ENCODE peak calls at places on chromosomes 16 and 17, in six cellular contexts. F is sigmoid colon, B is GM12878, H is breast epithelium, A is endothelial cell of umbilical vein, L is stomach. Y is an unnamed sample.

GRCh38 chr17:59825533-59826316 is 67.0 kb downstream of the TUBD1 start:
- DNase-seq in F (no peak), B (no peak), H (no peak), A (peak), L (no peak), Y (no peak)

GRCh38 chr17:68020451-68020779 is 15.1 kb upstream of the KPNA2 start:
- DNase-seq in F (no peak), B (no peak), H (no peak), A (peak), L (no peak), Y (no peak)

GRCh38 chr16:89538286-89538685 is 22.2 kb upstream of the RPL13 start:
- DNase-seq in F (no peak), B (no peak), H (no peak), A (no peak), L (no peak), Y (no peak)

GRCh38 chr17:59154335-59154720 is 658 bp downstream of the SKA2 start:
- DNase-seq in F (peak), B (no peak), H (peak), A (no peak), L (peak), Y (peak)

GRCh38 chr16:898761-899677 is 71.8 kb downstream of the LMF1 start:
- DNase-seq in F (no peak), B (no peak), H (no peak), A (no peak), L (no peak), Y (no peak)

GRCh38 chr17:60600490-60601431 is 768 bp downstream of the PPM1D start:
- DNase-seq in F (peak), B (peak), H (peak), A (peak), L (peak), Y (no peak)

GRCh38 chr16:56300901-56301351 is 109.6 kb downstream of the GNAO1 start:
- DNase-seq in F (no peak), B (no peak), H (no peak), A (no peak), L (no peak), Y (peak)

GRCh38 chr17:3531266-3532101 is 26.1 kb downstream of the TRPV3 start:
- DNase-seq in F (peak), B (no peak), H (no peak), A (no peak), L (no peak), Y (peak)

GRCh38 chr17:74904687-74905409 is 11.4 kb upstream of the FADS6 start:
- DNase-seq in F (no peak), B (no peak), H (no peak), A (no peak), L (no peak), Y (no peak)

DNA sequence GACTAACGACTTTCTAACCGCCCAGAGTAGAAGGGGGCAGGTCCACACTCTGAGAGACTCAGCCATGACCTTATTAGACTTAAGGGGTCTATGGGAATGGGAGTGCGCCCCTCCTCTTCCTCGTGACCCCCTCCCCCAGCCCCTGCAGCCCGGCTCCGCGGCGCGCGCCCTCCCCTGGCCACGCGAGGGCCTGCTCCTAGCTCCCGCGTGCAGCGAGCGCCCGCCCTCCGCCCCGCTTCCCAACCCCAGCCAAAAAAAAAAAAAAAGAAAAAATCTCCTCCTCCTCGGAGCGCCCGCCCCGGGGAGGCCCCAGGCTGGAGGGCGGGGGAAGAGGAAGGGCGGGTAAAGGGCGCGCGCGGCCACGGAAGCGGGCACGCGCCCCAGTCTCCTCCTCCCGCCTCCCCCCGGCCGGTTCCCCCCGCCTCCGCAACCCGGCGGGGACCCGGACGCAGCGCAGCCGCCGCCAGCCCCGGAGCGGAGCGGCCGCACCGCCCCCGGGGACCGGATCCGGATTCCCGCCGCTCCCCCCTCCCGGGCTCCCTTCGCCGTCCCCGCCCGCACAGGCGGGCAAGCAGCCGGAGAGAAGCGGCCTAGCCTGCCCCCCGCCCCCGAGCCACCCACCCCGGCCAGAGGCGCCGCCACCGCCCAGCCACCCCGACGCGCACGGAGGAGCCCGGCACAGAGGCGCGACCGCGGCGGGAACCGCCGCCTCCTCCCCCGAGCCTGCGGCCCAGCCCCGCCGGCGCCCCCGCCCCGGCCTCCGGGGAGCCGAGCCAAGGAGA is 940 bp downstream of the UBTF start:
- DNase-seq in F (peak), B (no peak), H (peak), A (peak), L (peak), Y (peak)
- TF ChIP-seq POLR2AphosphoS5 in F (peak), B (peak), H (no peak), A (peak), L (no peak), Y (peak)

GRCh38 chr17:50034504-50035364 is 21.2 kb upstream of the ITGA3 start:
- DNase-seq in F (no peak), B (no peak), H (no peak), A (no peak), L (no peak), Y (no peak)
- TF ChIP-seq POLR2AphosphoS5 in F (no peak), B (no peak), H (no peak), A (no peak), L (no peak), Y (no peak)

DNA sequence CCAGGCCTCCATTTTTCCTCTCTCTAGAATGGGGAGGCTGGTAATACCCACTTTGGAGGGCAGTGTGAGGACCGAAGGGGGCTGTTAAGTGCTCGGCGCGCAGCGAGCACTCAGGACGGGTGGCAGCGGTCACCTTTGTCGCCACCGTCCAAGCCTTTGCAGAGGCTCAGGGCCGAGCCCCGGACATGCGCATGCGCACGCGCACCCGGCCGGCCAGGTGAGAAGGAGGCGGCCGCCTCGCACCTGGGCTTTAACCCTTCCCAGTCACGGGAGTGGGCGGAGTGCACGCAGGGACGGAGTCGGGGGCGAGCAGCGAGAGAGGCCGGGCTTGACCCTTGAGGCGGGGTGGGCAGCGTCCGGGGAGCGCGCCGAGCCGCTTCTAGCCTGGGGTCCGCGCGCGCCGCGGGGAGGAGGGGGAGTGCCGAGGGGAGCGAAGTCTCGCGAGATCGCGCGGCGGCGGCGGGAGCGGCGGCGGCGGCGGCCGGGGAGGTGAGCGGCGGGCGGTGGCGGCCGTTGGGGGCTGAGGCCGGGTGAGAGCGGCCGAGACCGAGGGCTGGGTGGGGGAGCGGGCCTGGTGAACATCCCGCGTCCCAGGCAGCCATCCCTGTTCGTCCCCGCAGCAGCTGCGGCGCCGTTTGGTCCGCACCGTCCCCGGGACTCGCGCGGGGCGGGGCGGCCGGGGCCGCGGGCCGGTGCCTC is at the start of gene MRTFB:
- DNase-seq in F (peak), B (peak), H (peak), A (peak), L (peak), Y (peak)
- TF ChIP-seq POLR2AphosphoS5 in F (peak), B (no peak), H (peak), A (peak), L (no peak), Y (peak)

DNA sequence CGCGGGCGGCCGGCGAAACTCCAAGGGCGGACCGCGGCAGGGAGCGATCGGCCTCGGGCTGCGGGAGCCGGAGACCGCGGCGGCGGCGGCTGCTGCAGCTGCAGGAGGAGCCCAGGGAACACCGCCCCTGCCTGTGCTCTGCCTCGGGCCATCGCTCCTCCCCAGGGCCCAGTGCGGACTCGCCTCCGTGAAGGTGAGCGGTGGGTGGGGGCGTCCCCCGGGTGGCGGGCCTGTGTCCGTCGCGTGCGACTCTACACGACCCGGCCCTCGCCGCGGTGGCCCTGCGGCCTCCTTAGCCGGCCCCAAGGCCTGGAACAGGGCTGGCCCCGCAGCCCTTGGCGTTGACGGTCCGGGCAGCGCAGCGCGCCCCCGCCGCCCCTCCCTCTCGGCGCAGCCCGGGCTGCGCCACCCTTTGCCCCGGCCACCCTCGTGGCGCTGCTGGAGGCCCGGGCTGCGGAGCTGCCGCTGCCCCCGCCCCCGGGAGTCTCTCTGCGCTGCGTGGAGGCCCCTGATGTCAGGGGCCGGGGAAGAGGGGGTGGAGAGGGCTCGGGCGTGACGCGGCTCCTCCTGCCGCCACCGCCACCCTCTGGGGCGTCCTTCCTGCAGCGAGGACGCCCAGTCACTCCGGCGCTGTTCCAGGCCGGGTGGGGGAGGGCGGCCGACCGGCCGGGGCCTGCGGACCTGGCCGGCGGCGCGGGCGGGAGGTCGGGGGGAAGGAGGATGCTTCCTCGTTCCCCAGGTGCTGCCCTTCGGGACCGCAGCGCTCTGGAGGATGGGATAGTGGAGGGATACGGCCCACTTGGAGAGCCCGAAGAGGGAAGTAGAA is 485 bp downstream of the DYNLL2 start:
- DNase-seq in F (peak), B (no peak), H (peak), A (peak), L (peak), Y (peak)
- TF ChIP-seq POLR2AphosphoS5 in F (peak), B (no peak), H (no peak), A (peak), L (no peak), Y (peak)

DNA sequence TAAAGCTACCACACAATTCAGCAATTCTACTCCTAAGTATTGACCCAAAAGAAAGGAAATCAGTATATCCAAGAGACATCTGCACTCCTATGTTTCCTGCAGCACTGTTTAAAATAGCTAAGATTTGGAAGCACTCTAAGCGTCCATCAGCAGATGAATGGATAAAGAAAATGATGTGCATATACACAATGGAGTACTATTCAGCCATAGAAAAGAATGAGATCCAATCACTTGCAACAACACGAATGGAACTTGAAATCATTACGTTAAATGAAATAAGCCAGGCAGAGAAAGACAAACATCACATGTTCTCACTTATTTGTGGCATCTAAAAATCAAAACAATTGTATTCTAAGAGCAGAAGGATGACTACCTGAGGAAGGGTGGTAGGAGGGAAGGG is 1.5 kb downstream of the SLFN11 start:
- DNase-seq in F (no peak), B (no peak), H (no peak), A (no peak), L (no peak), Y (no peak)
- TF ChIP-seq POLR2AphosphoS5 in F (no peak), B (no peak), H (no peak), A (no peak), L (no peak), Y (no peak)

DNA sequence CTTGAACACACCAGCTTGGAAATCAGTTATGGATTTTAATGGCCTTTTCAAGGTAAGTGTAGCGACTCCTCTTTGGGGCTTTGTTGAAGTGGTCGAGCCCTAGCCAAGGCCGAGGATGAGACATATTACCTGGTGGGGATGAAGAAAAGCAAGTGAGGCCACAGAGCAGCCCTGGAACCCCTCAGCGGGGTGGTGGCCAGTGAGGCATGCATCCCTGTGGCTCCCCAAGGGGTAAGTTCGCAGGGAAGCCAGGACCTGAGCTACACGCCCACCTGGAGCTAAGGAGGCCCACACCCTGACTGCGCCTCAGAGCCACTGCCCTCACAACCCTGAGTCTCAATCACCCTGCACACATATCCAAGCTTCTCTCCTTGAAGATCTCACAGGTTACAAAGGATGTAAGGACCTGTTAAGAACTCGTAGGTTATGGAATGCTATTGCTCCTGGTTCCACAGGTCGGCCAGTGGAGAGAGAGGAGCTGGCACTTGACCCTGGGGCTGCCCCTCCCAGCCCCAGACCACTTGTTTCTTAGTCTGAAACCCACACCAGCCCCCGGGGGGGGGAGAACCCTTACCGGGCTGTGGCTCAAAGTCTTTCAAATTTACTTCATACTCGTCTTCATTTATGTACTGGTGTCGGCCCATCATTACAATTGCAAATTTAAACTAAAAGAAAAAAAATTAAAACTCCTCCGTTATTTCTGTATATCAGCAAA is 12.0 kb downstream of the LITAFD start:
- DNase-seq in F (peak), B (no peak), H (no peak), A (no peak), L (no peak), Y (peak)
- TF ChIP-seq POLR2AphosphoS5 in F (no peak), B (no peak), H (no peak), A (no peak), L (no peak), Y (peak)

GRCh38 chr16:75147968-75148310 is 385 bp upstream of the ZFP1 start:
- DNase-seq in F (no peak), B (no peak), H (no peak), A (no peak), L (no peak), Y (no peak)

GRCh38 chr16:75151798-75152197 is 3.5 kb downstream of the ZFP1 start:
- DNase-seq in F (no peak), B (no peak), H (no peak), A (no peak), L (no peak), Y (no peak)

GRCh38 chr16:75152635-75153034 is 4.3 kb downstream of the ZFP1 start:
- DNase-seq in F (no peak), B (peak), H (no peak), A (no peak), L (no peak), Y (no peak)

GRCh38 chr16:75148311-75149195 is at the start of gene ZFP1:
- DNase-seq in F (peak), B (peak), H (peak), A (peak), L (peak), Y (peak)
- TF ChIP-seq POLR2AphosphoS5 in F (peak), B (peak), H (peak), A (peak), L (peak), Y (peak)

GRCh38 chr16:84699712-84700517 is at the start of gene USP10:
- DNase-seq in F (peak), B (no peak), H (peak), A (peak), L (peak), Y (peak)
- TF ChIP-seq POLR2AphosphoS5 in F (peak), B (peak), H (no peak), A (peak), L (no peak), Y (peak)

GRCh38 chr17:48995871-48996695 is 1.1 kb upstream of the IGF2BP1 start:
- DNase-seq in F (no peak), B (no peak), H (no peak), A (peak), L (no peak), Y (no peak)
- TF ChIP-seq POLR2AphosphoS5 in F (peak), B (no peak), H (peak), A (peak), L (no peak), Y (peak)

DNA sequence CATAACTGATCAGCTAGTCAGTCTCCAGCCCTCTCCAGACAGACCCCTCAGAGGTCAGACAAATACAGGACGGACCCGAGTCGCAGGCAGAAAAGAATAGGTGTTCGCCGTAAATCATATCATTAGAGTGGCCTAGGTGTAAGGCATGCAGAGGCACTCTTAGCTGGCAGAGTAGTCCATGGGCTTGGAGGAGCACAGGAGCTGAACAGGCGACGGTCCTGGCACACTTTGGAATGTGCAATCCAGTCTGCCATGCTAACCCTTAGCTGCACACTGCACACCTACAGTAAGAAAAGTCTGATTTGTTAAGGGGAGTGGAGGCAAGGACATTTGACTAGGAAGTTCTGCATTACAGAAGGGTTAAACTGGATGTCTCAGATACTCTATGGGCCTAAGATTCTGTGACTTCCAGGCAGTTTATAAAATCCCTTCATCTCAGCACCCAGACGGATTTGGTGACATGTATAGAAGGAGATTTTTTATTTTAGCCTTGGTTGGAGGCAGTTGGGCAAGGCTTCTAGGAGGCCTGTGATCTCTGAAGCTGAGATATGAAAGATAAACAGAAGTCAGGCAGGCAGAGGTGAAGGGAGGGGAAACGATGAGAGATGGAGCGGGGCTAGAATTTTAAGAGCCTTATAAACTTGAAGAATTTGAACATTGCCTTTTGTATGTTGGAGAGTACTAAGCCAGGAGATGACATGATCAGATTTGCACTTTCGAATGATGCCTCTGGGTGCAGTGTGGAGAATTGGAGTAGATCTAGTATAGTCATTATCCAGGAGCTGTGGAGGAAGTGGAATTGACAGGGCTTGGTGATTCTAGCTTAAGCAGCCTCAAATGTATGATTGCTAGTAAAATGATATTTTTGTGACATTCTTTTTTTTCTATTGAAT is 34.6 kb upstream of the SLC5A11 start:
- DNase-seq in F (no peak), B (no peak), H (no peak), A (no peak), L (no peak), Y (no peak)
- TF ChIP-seq POLR2AphosphoS5 in F (no peak), B (no peak), H (no peak), A (no peak), L (no peak), Y (no peak)